ENCODE peak calls at places on chromosomes 4 and X, in six cellular contexts. A, I, G, H, Y and W are unnamed samples.

GRCh38 chr4:123783936-123784335 is 387.3 kb downstream of the SPRY1 start:
- DNase-seq in A (no peak), I (no peak), G (no peak), H (peak), Y (no peak), W (no peak)

GRCh38 chrX:139120760-139121159 is 409.2 kb upstream of the FGF13 start:
- DNase-seq in A (no peak), I (peak), G (no peak), H (no peak), Y (no peak), W (no peak)

GRCh38 chrX:105190252-105190853 is 30.1 kb downstream of the TEX13A start:
- DNase-seq in A (no peak), I (peak), G (no peak), H (peak), Y (no peak), W (no peak)

GRCh38 chr4:16692493-16692892 is 206.0 kb downstream of the LDB2 start:
- DNase-seq in A (no peak), I (no peak), G (no peak), H (no peak), Y (no peak), W (no peak)

GRCh38 chrX:150857453-150857852 is 41.0 kb downstream of the CD99L2 start:
- DNase-seq in A (no peak), I (no peak), G (no peak), H (no peak), Y (no peak), W (no peak)

GRCh38 chr4:5338511-5338910 is 287.2 kb downstream of the STK32B start:
- DNase-seq in A (no peak), I (no peak), G (no peak), H (no peak), Y (no peak), W (no peak)

GRCh38 chr4:100907465-100908454 is 389.9 kb upstream of the EMCN start:
- DNase-seq in A (no peak), I (peak), G (no peak), H (peak), Y (no peak), W (no peak)

GRCh38 chr4:37279894-37280592 is 35.5 kb downstream of the NWD2 start:
- DNase-seq in A (no peak), I (peak), G (no peak), H (no peak), Y (no peak), W (no peak)

GRCh38 chrX:153971124-153971631 is 440 bp downstream of the HCFC1 start:
- DNase-seq in A (peak), I (peak), G (peak), H (peak), Y (peak), W (peak)

GRCh38 chr4:118226611-118227010 is 126.2 kb downstream of the PRSS12 start:
- DNase-seq in A (no peak), I (no peak), G (no peak), H (no peak), Y (no peak), W (no peak)

GRCh38 chr4:155665054-155665453 is 1.6 kb upstream of the GUCY1A1 start:
- DNase-seq in A (no peak), I (no peak), G (no peak), H (no peak), Y (no peak), W (no peak)

GRCh38 chr4:12137556-12137955 is 708.9 kb upstream of the HS3ST1 start:
- DNase-seq in A (no peak), I (no peak), G (no peak), H (no peak), Y (no peak), W (no peak)

GRCh38 chr4:48315728-48316630 is 25.4 kb upstream of the SLAIN2 start:
- DNase-seq in A (no peak), I (peak), G (no peak), H (peak), Y (no peak), W (no peak)

GRCh38 chr4:189941005-189941450 is 356 bp downstream of the FRG1 start:
- DNase-seq in A (no peak), I (no peak), G (no peak), H (no peak), Y (no peak), W (no peak)

GRCh38 chr4:141074098-141074878 is 59.0 kb downstream of the RNF150 start:
- DNase-seq in A (no peak), I (no peak), G (no peak), H (no peak), Y (no peak), W (no peak)

GRCh38 chrX:110588853-110589252 is 206.8 kb downstream of the CHRDL1 start:
- DNase-seq in A (no peak), I (no peak), G (no peak), H (no peak), Y (no peak), W (no peak)

GRCh38 chr4:156571146-156571545 is 400.5 kb downstream of the PDGFC start:
- DNase-seq in A (no peak), I (no peak), G (no peak), H (peak), Y (no peak), W (no peak)

GRCh38 chrX:68261060-68261672 is 172.1 kb downstream of the OPHN1 start:
- DNase-seq in A (no peak), I (peak), G (no peak), H (peak), Y (no peak), W (no peak)

GRCh38 chr4:4455199-4455865 is 68.4 kb downstream of the NSG1 start:
- DNase-seq in A (no peak), I (no peak), G (no peak), H (no peak), Y (no peak), W (no peak)

GRCh38 chr4:188822698-188823097 is 683.5 kb downstream of the TRIML1 start:
- DNase-seq in A (no peak), I (peak), G (no peak), H (no peak), Y (no peak), W (no peak)

GRCh38 chr4:37793562-37793961 is 32.9 kb upstream of the PGM2 start:
- DNase-seq in A (no peak), I (peak), G (no peak), H (peak), Y (peak), W (no peak)

GRCh38 chrX:1481636-1482529 is 29.2 kb upstream of the ASMTL start:
- DNase-seq in A (peak), I (peak), G (peak), H (peak), Y (peak), W (peak)

GRCh38 chr4:174674305-174674840 is 152.1 kb upstream of the HPGD start:
- DNase-seq in A (no peak), I (no peak), G (no peak), H (no peak), Y (no peak), W (no peak)

GRCh38 chr4:113447695-113448265 is 313.8 kb downstream of the CAMK2D start:
- DNase-seq in A (peak), I (no peak), G (no peak), H (no peak), Y (no peak), W (no peak)

GRCh38 chr4:101961144-101961543 is 170.6 kb downstream of the BANK1 start:
- DNase-seq in A (peak), I (no peak), G (no peak), H (peak), Y (no peak), W (no peak)

GRCh38 chrX:69371159-69371558 is 133.0 kb upstream of the NALF2 start:
- DNase-seq in A (no peak), I (no peak), G (no peak), H (no peak), Y (no peak), W (no peak)

GRCh38 chr4:155679343-155679742 is 12.7 kb downstream of the GUCY1A1 start:
- DNase-seq in A (peak), I (peak), G (no peak), H (peak), Y (peak), W (no peak)

GRCh38 chr4:20625460-20625859 is 74.8 kb upstream of the PACRGL start:
- DNase-seq in A (peak), I (no peak), G (peak), H (no peak), Y (no peak), W (no peak)

GRCh38 chr4:5952286-5953002 is 59.6 kb upstream of the CRMP1 start:
- DNase-seq in A (no peak), I (no peak), G (no peak), H (no peak), Y (no peak), W (no peak)

GRCh38 chr4:46124773-46125172 is 919 bp upstream of the GABRG1 start:
- DNase-seq in A (no peak), I (no peak), G (no peak), H (no peak), Y (no peak), W (no peak)

GRCh38 chr4:93409035-93409434 is 419.5 kb upstream of the ATOH1 start:
- DNase-seq in A (no peak), I (no peak), G (no peak), H (no peak), Y (no peak), W (no peak)

GRCh38 chrX:111519215-111519614 is 7.8 kb downstream of the SERTM2 start:
- DNase-seq in A (no peak), I (no peak), G (no peak), H (peak), Y (no peak), W (no peak)

GRCh38 chr4:143531368-143531767 is 17.9 kb downstream of the SMARCA5 start:
- DNase-seq in A (no peak), I (no peak), G (no peak), H (peak), Y (no peak), W (no peak)
- TF ChIP-seq CTCF in A (no peak), I (peak), G (no peak), H (peak), Y (no peak), W (no peak)

DNA sequence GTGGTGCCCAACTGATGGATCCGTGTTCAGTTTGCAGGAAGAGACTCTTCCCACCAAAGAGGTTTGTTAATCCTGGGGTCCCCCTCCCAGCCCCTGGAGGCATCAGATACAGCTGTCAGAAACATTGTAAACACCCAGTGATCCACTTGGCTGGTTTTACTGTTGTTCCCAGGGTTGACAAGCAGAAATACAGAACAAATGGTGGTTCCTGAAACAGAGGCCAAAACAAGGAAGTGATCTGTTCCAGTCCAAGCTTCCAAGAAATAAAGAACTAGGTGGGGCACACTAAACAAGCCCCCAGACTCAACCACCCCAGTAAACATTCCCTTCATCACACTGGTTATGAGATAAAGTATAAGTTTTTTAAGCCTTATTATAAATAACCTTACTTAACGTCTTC is 1.4 kb downstream of the TMLHE start:
- DNase-seq in A (no peak), I (no peak), G (no peak), H (no peak), Y (no peak), W (no peak)
- H3K4me3 ChIP-seq in A (no peak), I (no peak), G (no peak), H (no peak), Y (no peak), W (no peak)

GRCh38 chr4:63528592-63528991 is 880.7 kb downstream of the TECRL start:
- DNase-seq in A (no peak), I (no peak), G (no peak), H (peak), Y (no peak), W (no peak)
- TF ChIP-seq CTCF in A (no peak), I (no peak), G (no peak), H (no peak), Y (no peak), W (no peak)

DNA sequence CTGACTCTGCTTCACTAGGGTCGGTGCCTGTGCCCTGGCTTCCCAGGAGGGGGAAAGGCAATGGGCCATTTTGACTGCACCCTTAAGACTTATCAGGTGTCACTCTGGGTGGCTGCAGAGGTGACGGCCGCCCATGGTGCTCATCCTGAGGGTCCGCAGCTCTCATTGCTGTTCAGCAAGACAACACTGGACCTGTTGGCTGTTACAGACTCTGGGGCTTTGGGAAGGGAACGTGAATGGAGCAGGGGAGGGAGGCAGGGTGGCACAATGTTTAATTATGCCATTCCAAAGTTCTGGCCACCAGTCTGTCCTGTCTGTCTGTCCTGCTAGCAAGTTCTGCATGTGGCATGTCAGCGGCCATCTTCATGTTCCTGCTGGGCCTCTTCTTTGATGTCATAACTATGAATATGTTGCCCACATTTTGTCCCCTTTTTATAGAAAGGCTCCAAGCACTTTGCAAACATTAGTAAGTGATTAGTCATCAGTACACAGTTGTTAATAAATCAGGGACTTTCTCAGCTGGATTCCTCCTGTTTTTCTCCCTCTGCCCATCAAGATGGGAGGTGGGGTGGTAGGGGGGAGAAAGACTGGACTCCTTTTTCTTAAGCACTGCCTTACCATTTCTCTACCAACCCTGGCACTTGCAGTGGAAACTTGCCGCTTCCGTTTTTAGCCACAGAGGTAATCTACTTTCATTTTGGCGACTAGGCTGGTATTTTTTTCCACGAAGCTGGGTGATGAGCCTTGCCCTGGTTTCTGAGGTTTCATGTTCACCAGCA is 88.7 kb upstream of the TRIM2 start:
- DNase-seq in A (no peak), I (peak), G (no peak), H (peak), Y (peak), W (peak)
- H3K4me3 ChIP-seq in A (no peak), I (peak), G (no peak), H (no peak), Y (no peak), W (peak)

GRCh38 chr4:41696131-41696530 is 52.4 kb downstream of the PHOX2B start:
- DNase-seq in A (no peak), I (no peak), G (no peak), H (peak), Y (no peak), W (no peak)

GRCh38 chr4:41696768-41697167 is 51.8 kb downstream of the PHOX2B start:
- DNase-seq in A (peak), I (no peak), G (no peak), H (no peak), Y (peak), W (no peak)

DNA sequence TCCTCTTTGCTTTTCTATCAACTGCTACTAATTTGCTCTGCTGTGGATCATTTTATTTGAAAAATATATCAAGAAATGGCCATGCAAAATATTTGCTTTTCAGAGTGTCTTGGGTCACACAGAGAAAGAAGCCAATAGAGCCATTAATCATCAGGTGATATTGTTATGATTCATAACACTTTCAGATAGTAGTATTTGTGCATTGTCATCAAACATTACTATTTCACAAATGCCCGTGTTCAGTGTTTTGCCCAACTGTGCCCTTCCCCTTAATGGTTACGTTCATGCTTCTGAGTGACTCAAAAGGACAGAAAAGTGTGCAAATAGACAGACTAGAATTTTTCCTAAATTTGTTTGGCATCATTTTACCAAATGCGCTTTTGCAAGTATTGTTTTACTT is 46.6 kb downstream of the PHOX2B start:
- DNase-seq in A (no peak), I (no peak), G (no peak), H (no peak), Y (no peak), W (no peak)
- TF ChIP-seq CTCF in A (no peak), I (no peak), G (no peak), H (no peak), Y (no peak), W (no peak)